ENCODE peak calls at places on chromosomes 2 and 18, in four cellular contexts. C is NCI-H2029 treated with DMSO at 0.1 percent for 48 hours, Y is HT-29, S is endodermal cell. T is an unnamed sample.

GRCh38 chr2:33607137-33607781 is 8.2 kb upstream of the FAM98A start:
- DNase-seq in C (no peak), Y (no peak), S (peak; percentile 62), T (no peak)

GRCh38 chr18:394997-395383 is 105.5 kb downstream of the COLEC12 start:
- DNase-seq in C (no peak), Y (no peak), S (no peak), T (no peak)

GRCh38 chr2:69683170-69683971 is 39.8 kb upstream of the AAK1 start:
- DNase-seq in C (no peak), Y (no peak), S (no peak), T (no peak)

GRCh38 chr2:119753041-119753929 is 6.4 kb upstream of the PTPN4 start:
- DNase-seq in C (peak; percentile 34), Y (peak; percentile 72), S (peak; percentile 62), T (no peak)

GRCh38 chr2:45895477-45895876 is 244.0 kb downstream of the PRKCE start:
- DNase-seq in C (no peak), Y (no peak), S (no peak), T (no peak)

GRCh38 chr2:101124684-101125366 is 26.4 kb downstream of the TBC1D8 start:
- DNase-seq in C (no peak), Y (peak; percentile 58), S (no peak), T (no peak)

GRCh38 chr2:178767099-178768060 is 39.8 kb downstream of the TTN start:
- DNase-seq in C (no peak), Y (no peak), S (no peak), T (no peak)

GRCh38 chr18:25517881-25518715 is 166.1 kb upstream of the ZNF521 start:
- DNase-seq in C (no peak), Y (no peak), S (no peak), T (no peak)

GRCh38 chr2:45765007-45765767 is 113.7 kb downstream of the PRKCE start:
- DNase-seq in C (no peak), Y (no peak), S (no peak), T (no peak)

GRCh38 chr2:23484163-23484740 is 99.3 kb downstream of the KLHL29 start:
- DNase-seq in C (no peak), Y (no peak), S (no peak), T (no peak)

GRCh38 chr2:121279476-121279875 is 5.5 kb downstream of the TFCP2L1 start:
- DNase-seq in C (no peak), Y (no peak), S (no peak), T (no peak)

GRCh38 chr2:6352906-6353515 is 512.7 kb downstream of the CMPK2 start:
- DNase-seq in C (no peak), Y (peak; percentile 59), S (peak; percentile 94), T (peak; percentile 61)

GRCh38 chr2:113213061-113213930 is 39.5 kb downstream of the PSD4 start:
- DNase-seq in C (no peak), Y (no peak), S (peak; percentile 36), T (no peak)

GRCh38 chr2:207161724-207162123 is 4.0 kb downstream of the KLF7 start:
- DNase-seq in C (no peak), Y (no peak), S (no peak), T (no peak)

GRCh38 chr2:17298453-17298852 is 219.8 kb downstream of the RAD51AP2 start:
- DNase-seq in C (no peak), Y (no peak), S (no peak), T (no peak)

GRCh38 chr2:58515827-58516574 is 274.9 kb upstream of the FANCL start:
- DNase-seq in C (no peak), Y (no peak), S (no peak), T (no peak)

GRCh38 chr18:24403076-24403475 is 5.5 kb upstream of the OSBPL1A start:
- DNase-seq in C (no peak), Y (no peak), S (no peak), T (no peak)

GRCh38 chr2:64401501-64401880 is 52.5 kb upstream of the LGALSL start:
- DNase-seq in C (peak; percentile 71), Y (peak; percentile 60), S (peak; percentile 56), T (no peak)

GRCh38 chr18:9838144-9838877 is 47.5 kb upstream of the TXNDC2 start:
- DNase-seq in C (peak; percentile 88), Y (peak; percentile 89), S (peak; percentile 95), T (no peak)

GRCh38 chr2:233025706-233026105 is 6.8 kb upstream of the NEU2 start:
- DNase-seq in C (no peak), Y (no peak), S (no peak), T (no peak)

GRCh38 chr2:163736433-163737168 is 793 bp upstream of the FIGN start:
- DNase-seq in C (no peak), Y (no peak), S (peak; percentile 88), T (peak; percentile 45)

GRCh38 chr2:36287363-36288275 is 68.0 kb upstream of the CRIM1 start:
- DNase-seq in C (no peak), Y (no peak), S (no peak), T (no peak)

GRCh38 chr2:232988444-232988843 is 24.6 kb downstream of the NGEF start:
- DNase-seq in C (no peak), Y (peak; percentile 80), S (peak; percentile 73), T (peak; percentile 40)

GRCh38 chr2:164221473-164221872 is 399.8 kb downstream of the GRB14 start:
- DNase-seq in C (no peak), Y (no peak), S (no peak), T (no peak)

GRCh38 chr18:53225567-53226325 is 885.7 kb downstream of the DCC start:
- DNase-seq in C (no peak), Y (no peak), S (no peak), T (no peak)

GRCh38 chr2:224241812-224242211 is 160.1 kb downstream of the FAM124B start:
- DNase-seq in C (no peak), Y (no peak), S (no peak), T (no peak)

GRCh38 chr2:162732946-162733698 is 105.4 kb downstream of the KCNH7 start:
- DNase-seq in C (peak; percentile 89), Y (peak; percentile 83), S (no peak), T (no peak)

GRCh38 chr2:146532748-146533147 is 1312.1 kb upstream of the ACVR2A start:
- DNase-seq in C (no peak), Y (no peak), S (no peak), T (no peak)

GRCh38 chr2:112869258-112869842 is 32.8 kb upstream of the IL1B start:
- DNase-seq in C (peak; percentile 30), Y (peak; percentile 99), S (no peak), T (no peak)

GRCh38 chr2:11498543-11499034 is 32.6 kb upstream of the E2F6 start:
- DNase-seq in C (no peak), Y (peak; percentile 49), S (no peak), T (peak; percentile 73)

GRCh38 chr2:144390424-144391020 is 129.4 kb downstream of the ZEB2 start:
- DNase-seq in C (no peak), Y (no peak), S (no peak), T (no peak)

GRCh38 chr2:207504513-207505171 is 25.1 kb upstream of the CREB1 start:
- DNase-seq in C (no peak), Y (no peak), S (peak; percentile 63), T (peak; percentile 43)

GRCh38 chr2:127631997-127632581 is 13.9 kb upstream of the GPR17 start:
- DNase-seq in C (no peak), Y (no peak), S (no peak), T (no peak)

GRCh38 chr2:108701208-108701607 is 18.1 kb upstream of the RANBP2 start:
- DNase-seq in C (no peak), Y (peak; percentile 41), S (no peak), T (no peak)

GRCh38 chr2:236180831-236181453 is 12.8 kb upstream of the GBX2 start:
- DNase-seq in C (peak; percentile 63), Y (peak; percentile 81), S (peak; percentile 88), T (no peak)

GRCh38 chr2:241885701-241886643 is 16.4 kb downstream of the RTP5 start:
- DNase-seq in C (no peak), Y (no peak), S (no peak), T (no peak)

GRCh38 chr18:43919565-43919964 is 642.3 kb upstream of the SYT4 start:
- DNase-seq in C (peak; percentile 40), Y (no peak), S (no peak), T (no peak)

GRCh38 chr2:120312861-120313694 is 32.9 kb upstream of the INHBB start:
- DNase-seq in C (peak; percentile 69), Y (peak; percentile 92), S (peak; percentile 93), T (peak; percentile 77)

T was measured in head of caudate nucleus.